ENCODE peak calls at places on chromosome 1, in five cellular contexts. H, C, X, I and T are unnamed samples.

GRCh38 chr1:156498447-156499193 is 2.0 kb downstream of the MEF2D start:
- DNase-seq in H (no peak), C (peak), X (no peak), I (peak), T (no peak)

GRCh38 chr1:19289244-19289643 is 674 bp upstream of the AKR7A3 start:
- DNase-seq in H (no peak), C (no peak), X (no peak), I (no peak), T (no peak)

GRCh38 chr1:205916541-205916940 is 26.7 kb downstream of the SLC26A9 start:
- DNase-seq in H (no peak), C (no peak), X (no peak), I (no peak), T (no peak)

GRCh38 chr1:90371106-90371813 is 345.8 kb downstream of the BARHL2 start:
- DNase-seq in H (no peak), C (no peak), X (no peak), I (no peak), T (no peak)

GRCh38 chr1:63323866-63324778 is 1.8 kb downstream of the FOXD3 start:
- DNase-seq in H (no peak), C (no peak), X (no peak), I (peak), T (peak)

GRCh38 chr1:205775717-205776056 is 405 bp upstream of the RAB29 start:
- DNase-seq in H (no peak), C (no peak), X (no peak), I (no peak), T (no peak)

GRCh38 chr1:163069655-163070277 is 605 bp downstream of the RGS4 start:
- DNase-seq in H (no peak), C (no peak), X (no peak), I (no peak), T (no peak)

GRCh38 chr1:9894115-9894514 is 16.0 kb downstream of the CTNNBIP1 start:
- DNase-seq in H (no peak), C (no peak), X (no peak), I (no peak), T (no peak)

GRCh38 chr1:56200446-56200845 is 378.9 kb downstream of the PLPP3 start:
- DNase-seq in H (no peak), C (no peak), X (no peak), I (no peak), T (peak)

GRCh38 chr1:84883286-84883685 is 9.7 kb downstream of the LPAR3 start:
- DNase-seq in H (no peak), C (no peak), X (no peak), I (no peak), T (no peak)

GRCh38 chr1:53606197-53607095 is 132.5 kb downstream of the GLIS1 start:
- DNase-seq in H (no peak), C (no peak), X (no peak), I (peak), T (peak)

GRCh38 chr1:153390938-153391710 is at the start of gene S100A8:
- DNase-seq in H (no peak), C (no peak), X (no peak), I (no peak), T (no peak)

GRCh38 chr1:3440282-3440681 is 14.2 kb upstream of the ARHGEF16 start:
- DNase-seq in H (no peak), C (no peak), X (no peak), I (no peak), T (no peak)

GRCh38 chr1:79059361-79059760 is 52.8 kb upstream of the ADGRL4 start:
- DNase-seq in H (no peak), C (no peak), X (no peak), I (no peak), T (no peak)

GRCh38 chr1:241842565-241842964 is 5.4 kb upstream of the EXO1 start:
- DNase-seq in H (no peak), C (no peak), X (no peak), I (no peak), T (no peak)

GRCh38 chr1:109206324-109206723 is 7.4 kb upstream of the SARS1 start:
- DNase-seq in H (no peak), C (no peak), X (no peak), I (no peak), T (no peak)

GRCh38 chr1:186617860-186618780 is 62.1 kb downstream of the PTGS2 start:
- DNase-seq in H (peak), C (no peak), X (no peak), I (peak), T (no peak)

GRCh38 chr1:29305943-29306342 is 69.6 kb downstream of the PTPRU start:
- DNase-seq in H (no peak), C (no peak), X (no peak), I (no peak), T (no peak)

GRCh38 chr1:16088351-16088911 is 15.0 kb upstream of the FAM131C start:
- DNase-seq in H (no peak), C (no peak), X (no peak), I (no peak), T (no peak)

GRCh38 chr1:226882631-226883409 is 12.4 kb downstream of the PSEN2 start:
- DNase-seq in H (no peak), C (no peak), X (no peak), I (no peak), T (peak)

GRCh38 chr1:203435628-203436027 is 40.0 kb upstream of the PRELP start:
- DNase-seq in H (no peak), C (no peak), X (no peak), I (no peak), T (no peak)

GRCh38 chr1:89022167-89022959 is at the start of gene GBP3:
- DNase-seq in H (no peak), C (no peak), X (no peak), I (no peak), T (peak)

GRCh38 chr1:35428360-35428759 is 128.8 kb downstream of the KIAA0319L start:
- DNase-seq in H (no peak), C (no peak), X (no peak), I (no peak), T (no peak)